ENCODE peak calls at places on chromosomes 6 and 20, in six cellular contexts. A, J, B, D, S and Z are unnamed samples.

GRCh38 chr6:38973178-38974057 is 75.2 kb upstream of the GLP1R start:
- DNase-seq in B (peak), D (peak), A (peak), S (no peak), J (peak), Z (peak)

GRCh38 chr20:32227744-32228688 is 20.3 kb downstream of the POFUT1 start:
- DNase-seq in J (no peak), A (peak), B (no peak), S (no peak), D (no peak), Z (no peak)

GRCh38 chr6:73207221-73207837 is 18.0 kb downstream of the KHDC1L start:
- DNase-seq in D (no peak), A (no peak), J (no peak), B (no peak), S (no peak), Z (no peak)

GRCh38 chr6:140811642-140812041 is 1321.1 kb upstream of the GJE1 start:
- DNase-seq in D (no peak), A (no peak), J (no peak), S (no peak), B (no peak), Z (no peak)

GRCh38 chr6:121592955-121593665 is 157.7 kb downstream of the GJA1 start:
- DNase-seq in D (no peak), A (peak), J (no peak), S (no peak), B (no peak), Z (peak)

GRCh38 chr6:26202201-26202611 is 115.0 kb downstream of the HFE start:
- DNase-seq in J (no peak), B (peak), D (no peak), S (no peak), A (no peak), Z (no peak)

GRCh38 chr6:137926985-137927384 is 59.9 kb downstream of the TNFAIP3 start:
- DNase-seq in J (no peak), B (no peak), D (no peak), S (no peak), A (no peak), Z (no peak)

GRCh38 chr6:24004062-24004461 is 122.0 kb upstream of the NRSN1 start:
- DNase-seq in B (no peak), J (no peak), S (no peak), A (no peak), D (no peak), Z (no peak)

GRCh38 chr20:38805958-38806854 is 709 bp downstream of the PPP1R16B start:
- DNase-seq in S (no peak), B (peak), D (no peak), A (no peak), J (no peak), Z (no peak)

GRCh38 chr20:36575066-36575743 is 1.8 kb downstream of the TGIF2 start:
- DNase-seq in D (peak), S (peak), A (peak), B (peak), J (peak), Z (no peak)
- H3K4me3 ChIP-seq in D (peak), S (peak), A (peak), B (peak), J (peak), Z (peak)

DNA sequence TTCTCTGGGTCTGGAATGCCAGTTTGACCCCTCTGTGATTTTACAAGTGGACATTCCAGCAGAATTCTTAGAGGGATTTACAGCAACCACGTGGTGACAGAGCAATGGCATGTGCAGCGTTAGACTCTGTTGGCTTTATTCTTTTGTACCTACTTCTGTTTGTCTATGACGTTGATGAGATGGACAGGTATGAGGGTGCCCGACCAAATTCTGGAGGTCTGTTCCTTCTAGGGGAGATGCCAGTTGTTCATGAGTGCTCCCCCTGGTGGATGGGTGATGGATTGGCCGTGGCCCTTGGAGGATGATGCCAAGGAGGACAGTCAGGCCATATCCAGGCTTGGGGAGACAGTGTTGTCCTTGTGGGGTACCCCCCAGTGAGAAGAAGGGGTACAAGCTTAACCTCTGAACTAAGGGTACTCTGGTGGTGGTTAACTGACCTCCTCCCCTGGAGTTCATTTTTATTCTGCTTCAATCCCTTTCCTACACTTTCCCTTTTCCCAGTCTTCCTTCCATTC is 198.6 kb downstream of the DTNBP1 start:
- DNase-seq in S (no peak), B (peak), J (peak), D (no peak), A (no peak), Z (no peak)
- TF ChIP-seq CTCF in S (no peak), B (peak), J (peak), D (peak), A (peak), Z (peak)

DNA sequence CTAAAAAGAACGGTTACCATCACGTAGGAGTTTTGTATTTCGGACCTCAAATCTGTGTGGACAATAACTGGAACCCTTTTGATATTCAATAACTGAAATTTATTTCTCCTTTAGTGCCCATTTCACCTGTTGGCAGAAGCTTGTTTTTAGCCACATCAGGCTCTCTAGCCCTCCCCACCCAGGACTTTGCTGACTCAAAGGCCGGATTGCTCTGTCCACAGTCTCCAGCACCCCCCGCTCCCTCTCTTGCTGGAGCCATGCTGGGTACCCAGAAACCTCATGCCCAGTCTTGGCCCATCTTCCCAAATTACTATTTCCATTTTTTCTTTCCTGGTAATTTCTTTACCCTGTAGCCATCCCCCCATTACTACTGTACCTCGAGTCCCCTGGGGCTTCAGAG is 55.8 kb upstream of the DUSP22 start:
- DNase-seq in J (no peak), D (no peak), B (no peak), A (no peak), S (no peak), Z (no peak)
- H3K4me3 ChIP-seq in J (no peak), D (no peak), B (peak), A (no peak), S (peak), Z (peak)

GRCh38 chr20:48760403-48760889 is 67.4 kb downstream of the PREX1 start:
- DNase-seq in A (peak), S (no peak), B (peak), J (no peak), D (peak), Z (peak)

GRCh38 chr20:48758206-48758820 is 69.5 kb downstream of the PREX1 start:
- DNase-seq in S (no peak), B (no peak), D (no peak), A (no peak), J (no peak), Z (no peak)

GRCh38 chr20:48761023-48761785 is 66.6 kb downstream of the PREX1 start:
- DNase-seq in D (no peak), B (peak), A (no peak), S (no peak), J (no peak), Z (no peak)

GRCh38 chr20:48761914-48762313 is 65.9 kb downstream of the PREX1 start:
- DNase-seq in A (no peak), B (no peak), S (no peak), J (no peak), D (no peak), Z (no peak)

DNA sequence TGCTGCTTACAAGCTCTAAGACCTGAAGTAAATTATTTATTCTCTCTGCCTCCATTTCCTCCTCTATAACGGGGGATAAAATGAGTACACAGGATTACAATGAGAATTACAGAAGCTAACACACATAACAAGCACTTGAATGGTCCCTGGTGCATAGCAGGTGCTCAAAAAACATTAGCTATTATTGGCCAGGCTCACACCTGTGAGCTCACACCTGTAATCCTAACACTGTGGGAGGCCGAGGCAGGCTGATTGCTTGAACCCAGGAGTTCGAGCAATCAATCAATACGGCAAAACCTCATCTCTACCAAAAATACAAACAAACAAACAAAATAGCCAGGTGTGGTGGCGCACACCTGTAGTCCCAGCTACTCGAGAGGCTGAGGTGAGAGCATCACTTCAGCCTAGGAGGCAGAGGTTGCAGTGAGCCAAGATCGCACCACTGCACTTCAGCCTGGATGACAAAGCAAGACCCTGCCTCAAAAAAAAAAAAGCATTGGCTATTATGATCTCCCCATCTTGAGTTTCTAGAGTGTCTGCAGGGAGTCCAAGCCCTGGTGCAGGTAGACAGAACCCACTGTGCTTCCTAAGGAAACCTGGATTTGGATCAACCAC is 68.1 kb downstream of the PREX1 start:
- DNase-seq in D (no peak), A (no peak), J (no peak), S (no peak), B (peak), Z (no peak)
- TF ChIP-seq CTCF in D (no peak), A (no peak), J (no peak), S (no peak), B (no peak), Z (no peak)

GRCh38 chr6:35605600-35605999 is 83.1 kb downstream of the FKBP5 start:
- DNase-seq in B (no peak), A (no peak), D (no peak), S (no peak), J (no peak), Z (no peak)

GRCh38 chr6:35601331-35602132 is 87.2 kb downstream of the FKBP5 start:
- DNase-seq in S (peak), A (peak), J (peak), B (no peak), D (peak), Z (peak)

GRCh38 chr6:35600659-35601125 is 88.0 kb upstream of the TULP1 start:
- DNase-seq in D (no peak), B (no peak), S (no peak), A (peak), J (no peak), Z (no peak)

GRCh38 chr6:35602133-35602946 is 86.4 kb downstream of the FKBP5 start:
- DNase-seq in A (peak), S (no peak), B (no peak), D (peak), J (no peak), Z (peak)

GRCh38 chr6:35603326-35604202 is 85.2 kb downstream of the FKBP5 start:
- DNase-seq in D (no peak), J (no peak), S (no peak), B (no peak), A (peak), Z (no peak)
- H3K4me3 ChIP-seq in D (no peak), J (no peak), S (no peak), B (no peak), A (no peak), Z (no peak)

GRCh38 chr6:101116337-101116736 is 235.2 kb upstream of the ASCC3 start:
- DNase-seq in B (no peak), D (no peak), A (no peak), J (no peak), S (no peak), Z (no peak)

GRCh38 chr6:101117397-101118185 is 236.5 kb upstream of the ASCC3 start:
- DNase-seq in B (no peak), J (no peak), S (no peak), A (no peak), D (no peak), Z (peak)

GRCh38 chr6:101113468-101114260 is 232.5 kb upstream of the ASCC3 start:
- DNase-seq in B (no peak), A (no peak), S (no peak), D (no peak), J (no peak), Z (no peak)

GRCh38 chr6:101110814-101111213 is 229.7 kb upstream of the ASCC3 start:
- DNase-seq in D (no peak), A (no peak), B (no peak), J (no peak), S (no peak), Z (peak)

DNA sequence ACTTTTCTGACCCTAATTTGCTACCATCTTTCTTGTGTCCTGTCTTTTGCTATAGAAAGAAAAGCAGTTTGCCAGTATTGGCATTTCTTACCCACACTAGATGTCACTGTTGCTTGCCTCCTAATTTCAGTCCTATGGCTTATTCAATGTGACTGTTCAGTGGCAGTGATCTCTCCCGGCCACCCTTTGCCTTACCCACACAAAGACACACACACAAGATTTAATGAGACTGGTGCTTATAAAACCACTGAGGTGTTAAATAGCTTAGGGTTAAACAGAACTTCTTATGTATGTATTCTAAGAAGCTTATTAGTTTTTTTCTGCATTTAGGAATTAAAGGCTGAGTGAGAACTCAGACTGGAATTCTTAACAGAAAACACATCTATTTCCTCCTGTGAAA is 233.6 kb upstream of the ASCC3 start:
- DNase-seq in S (no peak), D (peak), A (peak), B (peak), J (no peak), Z (peak)
- TF ChIP-seq CTCF in S (no peak), D (peak), A (peak), B (peak), J (peak), Z (peak)

DNA sequence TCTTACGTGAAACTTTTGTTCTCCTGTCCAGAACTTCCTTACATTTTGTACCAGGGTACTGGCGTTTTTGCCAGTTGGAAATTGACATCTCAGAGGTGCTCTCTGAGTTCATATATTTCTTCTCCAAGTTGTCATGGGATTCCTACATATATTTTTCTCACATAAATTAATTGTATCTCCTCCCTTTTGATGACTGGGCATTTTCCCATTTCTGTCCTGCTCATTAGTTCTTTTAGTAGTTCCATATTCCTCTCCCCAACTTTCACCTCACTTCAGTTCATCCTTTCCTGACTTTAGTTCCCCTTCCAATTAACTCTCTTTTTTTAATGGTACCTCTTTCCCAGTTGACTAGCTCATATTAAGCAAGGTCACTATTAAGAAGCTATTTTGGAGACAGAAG is 10.8 kb downstream of the ZKSCAN8 start:
- DNase-seq in S (no peak), D (no peak), J (no peak), B (no peak), A (no peak), Z (no peak)
- H3K4me3 ChIP-seq in S (no peak), D (no peak), J (no peak), B (no peak), A (no peak), Z (no peak)

DNA sequence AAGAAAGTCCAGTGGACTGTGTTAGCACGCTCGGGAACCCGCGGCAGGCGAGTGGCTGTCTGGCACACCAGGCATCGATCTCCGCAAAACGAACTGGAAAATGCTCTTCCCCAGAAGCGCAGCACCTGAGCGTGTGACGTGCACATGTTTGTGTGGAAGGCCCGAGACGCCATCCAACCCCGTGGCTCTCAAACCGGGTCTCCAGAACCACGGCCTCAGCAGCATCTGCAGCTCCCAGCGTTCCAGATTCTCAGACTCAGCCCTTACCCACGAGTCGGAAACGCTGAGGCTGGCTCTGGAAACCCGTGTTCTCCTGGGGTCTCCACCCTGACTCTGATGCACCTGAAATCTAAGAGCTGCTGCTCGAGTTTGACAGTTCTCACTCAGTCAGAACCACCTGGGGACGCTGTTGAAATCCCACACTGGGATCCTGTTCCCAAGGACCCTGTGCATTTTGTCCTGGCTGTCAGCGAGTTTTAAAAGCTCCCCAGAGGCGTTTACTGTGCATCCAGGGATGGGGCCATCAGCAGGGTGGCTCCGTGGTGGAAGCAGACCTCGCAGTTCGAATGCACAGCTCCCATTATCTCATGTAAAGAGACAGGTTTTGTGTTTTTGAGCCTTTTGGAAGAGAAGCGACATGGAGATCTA is 69.0 kb downstream of the DLL1 start:
- DNase-seq in B (no peak), S (no peak), J (no peak), D (no peak), A (no peak), Z (no peak)
- TF ChIP-seq CTCF in B (peak), S (no peak), J (no peak), D (no peak), A (no peak), Z (no peak)